ENCODE peak calls at places on chromosomes 3 and 15, in ten cellular contexts. J is activated T-cell treated with anti-CD3 and anti-CD28 coated beads, Interleukin-2, amount 50 U/mL, for 72 hours; A is GM04503; L is Peyer's patch; Y is amniotic stem cell; R is right cardiac atrium; F is fibroblast of lung; H is endothelial cell; E is kidney tubule cell; B is CD8-positive, alpha-beta T cell. O is an unnamed sample.
A peak's percentile ranks its signal among the peaks of the same experiment; 100 is the strongest.

GRCh38 chr3:137724240-137724639 is 39.9 kb upstream of the SOX14 start:
- DNase-seq in E (no peak), B (no peak), Y (no peak), F (no peak), H (no peak), R (no peak), L (no peak), A (no peak), J (no peak), O (no peak)

GRCh38 chr3:153137626-153138025 is 24.4 kb upstream of the RAP2B start:
- DNase-seq in F (no peak), A (no peak), L (no peak), J (no peak), H (no peak), R (no peak), Y (no peak), B (no peak), E (no peak), O (no peak)

GRCh38 chr15:35362195-35362829 is 183.7 kb downstream of the DPH6 start:
- DNase-seq in F (peak; percentile 86), H (no peak), L (no peak), B (no peak), E (no peak), R (no peak), Y (no peak), A (peak; percentile 87), J (no peak), O (no peak)

GRCh38 chr3:15152166-15152565 is 53.2 kb upstream of the RBSN start:
- DNase-seq in R (no peak), L (no peak), Y (no peak), H (no peak), J (no peak), F (no peak), A (no peak), E (no peak), B (no peak), O (no peak)

GRCh38 chr15:81859737-81860516 is 185.9 kb downstream of the MEX3B start:
- DNase-seq in L (no peak), H (no peak), A (no peak), F (no peak), R (no peak), E (no peak), B (no peak), J (no peak), Y (no peak), O (no peak)

GRCh38 chr3:124207077-124207476 is 215.2 kb upstream of the ROPN1 start:
- DNase-seq in A (no peak), Y (no peak), R (no peak), B (no peak), F (no peak), H (no peak), E (no peak), L (no peak), J (no peak), O (no peak)

GRCh38 chr3:69915726-69916125 is 83.8 kb upstream of the SAMMSON start:
- DNase-seq in L (no peak), B (no peak), F (no peak), J (no peak), Y (no peak), A (no peak), H (no peak), R (no peak), E (no peak), O (no peak)

GRCh38 chr3:158407844-158408517 is 163.0 kb upstream of the MLF1 start:
- DNase-seq in A (no peak), L (no peak), B (no peak), E (no peak), Y (no peak), F (no peak), J (no peak), H (no peak), R (no peak), O (peak; percentile 15)

GRCh38 chr3:52518723-52519444 is 14.8 kb downstream of the NT5DC2 start:
- DNase-seq in B (no peak), E (peak; percentile 26), H (no peak), F (no peak), A (no peak), L (peak; percentile 72), Y (no peak), J (no peak), R (peak; percentile 81), O (no peak)

GRCh38 chr3:42148982-42149432 is 57.9 kb downstream of the TRAK1 start:
- DNase-seq in A (no peak), E (peak; percentile 34), J (no peak), Y (peak; percentile 57), F (peak; percentile 90), R (peak; percentile 90), H (peak; percentile 47), B (no peak), L (no peak), O (no peak)

GRCh38 chr15:29849218-29849617 is 26.9 kb upstream of the TJP1 start:
- DNase-seq in F (peak; percentile 26), H (no peak), L (no peak), B (no peak), Y (no peak), J (no peak), A (no peak), E (no peak), R (no peak), O (no peak)

GRCh38 chr3:188066141-188066540 is 87.8 kb upstream of the LPP start:
- DNase-seq in L (no peak), F (no peak), J (no peak), E (no peak), Y (no peak), A (no peak), H (no peak), B (no peak), R (no peak), O (no peak)

GRCh38 chr3:8822141-8822540 is 52.7 kb upstream of the OXTR start:
- DNase-seq in A (peak; percentile 26), Y (no peak), R (no peak), L (no peak), B (no peak), F (peak; percentile 68), E (peak; percentile 42), H (no peak), J (no peak), O (no peak)

GRCh38 chr15:55846108-55846707 is 103.3 kb upstream of the PRTG start:
- DNase-seq in H (peak; percentile 70), J (peak; percentile 42), F (peak; percentile 67), E (peak; percentile 74), R (no peak), A (peak; percentile 48), L (peak; percentile 57), B (peak; percentile 21), Y (peak; percentile 30), O (peak; percentile 66)

GRCh38 chr3:183548262-183548769 is 7.2 kb downstream of the KLHL6 start:
- DNase-seq in H (peak; percentile 19), L (peak; percentile 79), B (no peak), Y (peak; percentile 52), J (no peak), F (peak; percentile 96), A (no peak), E (peak; percentile 99), R (no peak), O (no peak)

GRCh38 chr15:85646538-85647091 is 148.1 kb downstream of the KLHL25 start:
- DNase-seq in A (no peak), F (peak; percentile 94), H (no peak), B (peak; percentile 29), R (no peak), E (peak; percentile 89), Y (no peak), J (peak; percentile 43), L (no peak), O (no peak)

GRCh38 chr3:2985479-2985878 is 124.7 kb downstream of the IL5RA start:
- DNase-seq in B (no peak), A (no peak), L (no peak), E (no peak), H (no peak), F (no peak), Y (no peak), J (no peak), R (no peak), O (no peak)

GRCh38 chr15:74793135-74794028 is 11.5 kb downstream of the CSK start:
- DNase-seq in B (peak; percentile 84), R (peak; percentile 67), H (no peak), E (no peak), A (no peak), F (peak; percentile 34), Y (no peak), J (peak; percentile 76), L (peak; percentile 83), O (no peak)

GRCh38 chr3:173761161-173761560 is 363.6 kb downstream of the NLGN1 start:
- DNase-seq in L (no peak), R (no peak), B (no peak), Y (no peak), A (no peak), E (no peak), H (no peak), F (no peak), J (no peak), O (no peak)

GRCh38 chr15:70562906-70563305 is 200.5 kb downstream of the UACA start:
- DNase-seq in L (no peak), B (no peak), E (no peak), R (no peak), Y (no peak), F (no peak), A (no peak), H (no peak), J (no peak), O (no peak)

GRCh38 chr15:39454189-39454986 is 126.5 kb upstream of the THBS1 start:
- DNase-seq in E (no peak), L (no peak), J (no peak), B (no peak), F (no peak), Y (no peak), R (no peak), H (no peak), A (no peak), O (no peak)

GRCh38 chr15:65896231-65896630 is 26.9 kb downstream of the RAB11A start:
- DNase-seq in L (no peak), J (no peak), A (no peak), Y (no peak), B (no peak), E (no peak), F (no peak), R (no peak), H (no peak), O (no peak)

GRCh38 chr3:54653456-54654195 is 274.2 kb downstream of the LRTM1 start:
- DNase-seq in H (no peak), J (no peak), B (no peak), E (peak; percentile 63), F (no peak), A (no peak), R (no peak), Y (no peak), L (no peak), O (no peak)

GRCh38 chr3:53159415-53160135 is 1.4 kb upstream of the PRKCD start:
- DNase-seq in E (no peak), B (no peak), H (no peak), A (no peak), L (peak; percentile 93), R (peak; percentile 76), J (no peak), F (no peak), Y (no peak), O (no peak)

GRCh38 chr3:59367150-59367549 is 317.3 kb upstream of the CFAP20DC start:
- DNase-seq in E (peak; percentile 43), B (no peak), H (no peak), R (no peak), Y (no peak), A (no peak), L (no peak), F (peak; percentile 79), J (no peak), O (no peak)

GRCh38 chr15:77830041-77830440 is 197.3 kb upstream of the LINGO1 start:
- DNase-seq in Y (no peak), B (no peak), J (no peak), L (no peak), R (no peak), F (peak; percentile 96), A (peak; percentile 70), E (peak; percentile 67), H (no peak), O (no peak)

GRCh38 chr15:71153823-71154524 is 38.7 kb downstream of the THSD4 start:
- DNase-seq in H (no peak), F (no peak), E (peak; percentile 83), A (no peak), L (no peak), B (no peak), R (peak; percentile 52), Y (no peak), J (no peak), O (peak; percentile 78)

GRCh38 chr3:120144267-120144666 is 50.0 kb upstream of the GSK3B start:
- DNase-seq in J (no peak), H (no peak), Y (no peak), A (no peak), E (peak; percentile 96), F (peak; percentile 63), L (no peak), R (no peak), B (no peak), O (no peak)

O was measured in WERI-Rb-1.